ENCODE peak calls at places on chromosomes 6 and 20, in four cellular contexts. W, U, F and I are unnamed samples.

GRCh38 chr20:58645277-58645968 is 5.7 kb upstream of the STX16 start:
- DNase-seq in W (peak), U (peak), F (no peak), I (peak)

GRCh38 chr20:8155848-8156602 is 24.0 kb downstream of the PLCB1 start:
- DNase-seq in W (no peak), U (no peak), F (no peak), I (no peak)

GRCh38 chr6:121453191-121453590 is 17.7 kb downstream of the GJA1 start:
- DNase-seq in W (no peak), U (no peak), F (no peak), I (no peak)

GRCh38 chr6:125747589-125748533 is 1.6 kb upstream of the HEY2 start:
- DNase-seq in W (peak), U (peak), F (peak), I (peak)

GRCh38 chr6:35581633-35582032 is 68.9 kb upstream of the TULP1 start:
- DNase-seq in W (no peak), U (no peak), F (no peak), I (no peak)

GRCh38 chr20:61809006-61809770 is 256.5 kb downstream of the TAF4 start:
- DNase-seq in W (no peak), U (no peak), F (no peak), I (no peak)

GRCh38 chr6:17965397-17965796 is 22.0 kb downstream of the KIF13A start:
- DNase-seq in W (no peak), U (no peak), F (no peak), I (no peak)

GRCh38 chr6:36873612-36874011 is 991 bp downstream of the PPIL1 start:
- DNase-seq in W (no peak), U (no peak), F (no peak), I (no peak)

GRCh38 chr20:62365814-62366369 is 1.2 kb downstream of the LAMA5 start:
- DNase-seq in W (no peak), U (no peak), F (no peak), I (no peak)

GRCh38 chr6:38688579-38689087 is 14.3 kb downstream of the GLO1 start:
- DNase-seq in W (no peak), U (no peak), F (peak), I (no peak)

GRCh38 chr20:24077145-24077544 is 88.6 kb upstream of the GGTLC1 start:
- DNase-seq in W (no peak), U (no peak), F (no peak), I (no peak)

GRCh38 chr6:86192123-86192522 is 549.4 kb upstream of the SYNCRIP start:
- DNase-seq in W (no peak), U (no peak), F (no peak), I (no peak)

GRCh38 chr20:63625771-63626423 is 1.0 kb downstream of the GMEB2 start:
- DNase-seq in W (peak), U (no peak), F (peak), I (no peak)

GRCh38 chr6:31572041-31572911 is at the start of gene LTA:
- DNase-seq in W (no peak), U (no peak), F (no peak), I (no peak)

GRCh38 chr6:56076033-56076432 is 171.3 kb downstream of the COL21A1 start:
- DNase-seq in W (no peak), U (no peak), F (no peak), I (no peak)